ENCODE peak calls at places on chromosomes 13 and 19, in five cellular contexts. I, V, M, A and J are unnamed samples.

GRCh38 chr19:29858000-29858596 is 46.3 kb downstream of the CCNE1 start:
- DNase-seq in I (peak; percentile 50), V (no peak), M (peak; percentile 71), A (peak; percentile 43), J (no peak)

GRCh38 chr19:31296741-31297390 is 52.4 kb downstream of the TSHZ3 start:
- DNase-seq in I (no peak), V (no peak), M (peak; percentile 46), A (no peak), J (no peak)

GRCh38 chr13:26971990-26972888 is 199.4 kb downstream of the USP12 start:
- DNase-seq in I (peak; percentile 69), V (peak; percentile 26), M (no peak), A (peak; percentile 44), J (peak; percentile 21)

GRCh38 chr19:55284405-55285058 is 735 bp downstream of the BRSK1 start:
- DNase-seq in I (no peak), V (no peak), M (no peak), A (no peak), J (no peak)

GRCh38 chr13:33275916-33276315 is 9.6 kb downstream of the STARD13 start:
- DNase-seq in I (no peak), V (no peak), M (no peak), A (no peak), J (no peak)

GRCh38 chr19:54463531-54464043 is at the start of gene LENG9:
- DNase-seq in I (peak; percentile 100), V (peak; percentile 99), M (peak; percentile 99), A (peak; percentile 99), J (peak; percentile 99)

GRCh38 chr13:101146101-101146898 is 270.0 kb downstream of the NALCN start:
- DNase-seq in I (no peak), V (no peak), M (no peak), A (no peak), J (no peak)

GRCh38 chr13:39773833-39774232 is 118.4 kb downstream of the COG6 start:
- DNase-seq in I (no peak), V (no peak), M (no peak), A (no peak), J (no peak)

GRCh38 chr19:16166417-16166816 is 6.9 kb downstream of the CIB3 start:
- DNase-seq in I (no peak), V (no peak), M (no peak), A (no peak), J (no peak)

GRCh38 chr13:92221916-92222315 is 823.5 kb downstream of the GPC5 start:
- DNase-seq in I (no peak), V (no peak), M (no peak), A (no peak), J (no peak)

GRCh38 chr19:45990113-45990728 is 5.0 kb upstream of the CCDC61 start:
- DNase-seq in I (no peak), V (no peak), M (no peak), A (no peak), J (no peak)

GRCh38 chr13:94063096-94063495 is 416.4 kb downstream of the DCT start:
- DNase-seq in I (no peak), V (no peak), M (no peak), A (no peak), J (no peak)

GRCh38 chr13:31587696-31588266 is 151.5 kb upstream of the RXFP2 start:
- DNase-seq in I (no peak), V (no peak), M (no peak), A (no peak), J (no peak)

GRCh38 chr13:77001963-77002587 is 10.2 kb downstream of the CLN5 start:
- DNase-seq in I (no peak), V (no peak), M (no peak), A (peak; percentile 16), J (no peak)

GRCh38 chr13:75308222-75308621 is 173.7 kb downstream of the TBC1D4 start:
- DNase-seq in I (no peak), V (no peak), M (no peak), A (no peak), J (no peak)

GRCh38 chr13:20856650-20857049 is 45.9 kb downstream of the XPO4 start:
- DNase-seq in I (no peak), V (no peak), M (no peak), A (no peak), J (no peak)

GRCh38 chr13:102020611-102021216 is 381.1 kb downstream of the FGF14 start:
- DNase-seq in I (no peak), V (no peak), M (no peak), A (no peak), J (no peak)

GRCh38 chr19:12880551-12881171 is 588 bp downstream of the DNASE2 start:
- DNase-seq in I (peak; percentile 40), V (no peak), M (peak; percentile 78), A (peak; percentile 43), J (peak; percentile 63)

GRCh38 chr19:4980087-4980486 is 11.2 kb downstream of the KDM4B start:
- DNase-seq in I (no peak), V (no peak), M (no peak), A (no peak), J (no peak)

GRCh38 chr19:55626350-55626749 is 2.0 kb upstream of the ZNF784 start:
- DNase-seq in I (no peak), V (no peak), M (no peak), A (no peak), J (no peak)

GRCh38 chr13:110238795-110239194 is 68.2 kb downstream of the COL4A1 start:
- DNase-seq in I (no peak), V (no peak), M (no peak), A (no peak), J (no peak)

GRCh38 chr13:68173111-68173510 is 943.0 kb upstream of the PCDH9 start:
- DNase-seq in I (no peak), V (no peak), M (no peak), A (no peak), J (no peak)

GRCh38 chr19:43618921-43619261 is 538 bp downstream of the ZNF428 start:
- DNase-seq in I (no peak), V (no peak), M (no peak), A (peak; percentile 58), J (no peak)

GRCh38 chr13:24502567-24503375 is 9.8 kb downstream of the PARP4 start:
- DNase-seq in I (peak; percentile 44), V (peak; percentile 29), M (no peak), A (no peak), J (no peak)

GRCh38 chr19:30214651-30215051 is 157.5 kb upstream of the ZNF536 start:
- DNase-seq in I (no peak), V (no peak), M (no peak), A (no peak), J (no peak)

GRCh38 chr19:2731181-2732117 is 8.4 kb downstream of the SLC39A3 start:
- DNase-seq in I (no peak), V (no peak), M (no peak), A (peak; percentile 22), J (no peak)

GRCh38 chr19:35421362-35421761 is 26.7 kb upstream of the FFAR2 start:
- DNase-seq in I (no peak), V (no peak), M (no peak), A (peak; percentile 43), J (no peak)

GRCh38 chr13:99650410-99650809 is 149.1 kb downstream of the TM9SF2 start:
- DNase-seq in I (no peak), V (no peak), M (no peak), A (no peak), J (no peak)

GRCh38 chr13:106507560-106508274 is 27.7 kb downstream of the EFNB2 start:
- DNase-seq in I (no peak), V (no peak), M (no peak), A (no peak), J (no peak)

GRCh38 chr13:42041684-42042035 is 6.8 kb upstream of the DGKH start:
- DNase-seq in I (peak; percentile 50), V (no peak), M (peak; percentile 77), A (peak; percentile 63), J (peak; percentile 50)

GRCh38 chr13:30111810-30112209 is 195.5 kb downstream of the KATNAL1 start:
- DNase-seq in I (no peak), V (no peak), M (no peak), A (no peak), J (peak; percentile 41)
- TF ChIP-seq CTCF in I (no peak), V (peak; percentile 45), M (peak; percentile 7), A (peak; percentile 44), J (peak; percentile 29)

DNA sequence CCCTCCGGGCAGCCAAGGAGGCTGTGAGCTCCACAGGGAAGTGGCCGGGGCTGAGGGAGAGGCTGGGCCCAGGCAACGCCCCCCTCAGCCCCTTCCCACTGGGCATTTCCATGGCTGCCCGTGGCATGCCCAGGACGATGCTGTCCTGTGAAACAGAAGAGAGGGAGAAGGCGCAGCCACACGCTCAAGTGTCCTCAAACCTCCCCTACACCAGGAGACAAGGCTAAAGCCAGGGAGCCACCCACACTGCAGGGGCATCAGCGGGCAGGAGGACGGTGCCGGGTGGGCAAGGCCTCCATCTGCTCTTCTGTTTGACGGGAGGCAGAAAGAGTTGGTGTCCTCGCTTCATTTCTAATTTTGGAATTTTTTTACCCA is 14.2 kb upstream of the PROZ start:
- DNase-seq in I (no peak), V (no peak), M (no peak), A (no peak), J (no peak)
- TF ChIP-seq CTCF in I (no peak), V (no peak), M (no peak), A (no peak), J (no peak)

GRCh38 chr19:14093117-14093784 is 2.7 kb upstream of the SAMD1 start:
- DNase-seq in I (no peak), V (no peak), M (no peak), A (no peak), J (no peak)

GRCh38 chr19:14090509-14091085 is at the start of gene SAMD1:
- DNase-seq in I (peak; percentile 93), V (peak; percentile 76), M (peak; percentile 95), A (peak; percentile 92), J (peak; percentile 84)

GRCh38 chr19:14089662-14090508 is 666 bp downstream of the SAMD1 start:
- DNase-seq in I (peak; percentile 62), V (no peak), M (peak; percentile 83), A (peak; percentile 74), J (peak; percentile 74)

GRCh38 chr19:14091086-14091884 is 734 bp upstream of the SAMD1 start:
- DNase-seq in I (no peak), V (no peak), M (peak; percentile 81), A (peak; percentile 63), J (peak; percentile 79)

GRCh38 chr19:14091885-14092462 is 1.4 kb upstream of the SAMD1 start:
- DNase-seq in I (no peak), V (no peak), M (no peak), A (no peak), J (no peak)
- TF ChIP-seq CTCF in I (no peak), V (no peak), M (no peak), A (no peak), J (no peak)

GRCh38 chr13:111485491-111486250 is 165.2 kb downstream of the TEX29 start:
- DNase-seq in I (peak; percentile 11), V (no peak), M (peak; percentile 33), A (no peak), J (no peak)
- TF ChIP-seq CTCF in I (no peak), V (no peak), M (no peak), A (no peak), J (no peak)